ENCODE peak calls at places on chromosomes 13 and 19, in six cellular contexts. C, T, U, Y, V and N are unnamed samples.

GRCh38 chr13:23996456-23996855 is 99.2 kb upstream of the C1QTNF9B start:
- DNase-seq in C (no peak), T (no peak), U (no peak), Y (no peak), V (no peak), N (no peak)

GRCh38 chr13:50589139-50589538 is 254.4 kb downstream of the DLEU7 start:
- DNase-seq in C (peak; percentile 95), T (peak; percentile 39), U (peak; percentile 80), Y (no peak), V (no peak), N (no peak)

GRCh38 chr13:22926176-22927007 is 254.4 kb upstream of the SGCG start:
- DNase-seq in C (no peak), T (no peak), U (peak; percentile 70), Y (no peak), V (no peak), N (no peak)

GRCh38 chr13:99312493-99312883 is 5.3 kb upstream of the GPR183 start:
- DNase-seq in C (peak; percentile 97), T (no peak), U (peak; percentile 61), Y (no peak), V (no peak), N (no peak)

GRCh38 chr19:15869109-15869555 is 28.7 kb downstream of the CYP4F2 start:
- DNase-seq in C (peak; percentile 26), T (peak; percentile 79), U (peak; percentile 4), Y (peak; percentile 29), V (peak; percentile 42), N (peak; percentile 97)

GRCh38 chr19:10408511-10409291 is 5.4 kb upstream of the CDC37 start:
- DNase-seq in C (no peak), T (no peak), U (no peak), Y (peak; percentile 65), V (no peak), N (no peak)

GRCh38 chr13:95235944-95236343 is 65.3 kb downstream of the ABCC4 start:
- DNase-seq in C (no peak), T (no peak), U (no peak), Y (no peak), V (no peak), N (peak; percentile 11)

GRCh38 chr13:42363941-42364612 is 92.1 kb downstream of the AKAP11 start:
- DNase-seq in C (peak; percentile 44), T (peak; percentile 26), U (peak; percentile 40), Y (no peak), V (no peak), N (no peak)

GRCh38 chr13:100514788-100515409 is 73.7 kb downstream of the GGACT start:
- DNase-seq in C (peak; percentile 70), T (peak; percentile 99), U (peak; percentile 82), Y (peak; percentile 71), V (peak; percentile 68), N (peak; percentile 55)

GRCh38 chr13:21541980-21542379 is 62.0 kb downstream of the MICU2 start:
- DNase-seq in C (no peak), T (no peak), U (no peak), Y (no peak), V (no peak), N (no peak)

GRCh38 chr19:17680235-17680722 is 7.9 kb downstream of the UNC13A start:
- DNase-seq in C (peak; percentile 77), T (peak; percentile 83), U (peak; percentile 42), Y (peak; percentile 24), V (peak; percentile 6), N (no peak)

GRCh38 chr19:5822181-5822844 is 17.2 kb downstream of the FUT6 start:
- DNase-seq in C (no peak), T (no peak), U (no peak), Y (no peak), V (no peak), N (no peak)

GRCh38 chr13:98365291-98365690 is 188.2 kb upstream of the RNF113B start:
- DNase-seq in C (no peak), T (no peak), U (no peak), Y (no peak), V (no peak), N (no peak)

GRCh38 chr19:7655581-7655980 is 13.3 kb upstream of the RETN start:
- DNase-seq in C (no peak), T (no peak), U (no peak), Y (no peak), V (no peak), N (no peak)

GRCh38 chr19:39177736-39178135 is 19.0 kb upstream of the NCCRP1 start:
- DNase-seq in C (no peak), T (no peak), U (no peak), Y (no peak), V (no peak), N (no peak)